ENCODE peak calls at places on chromosomes 12 and 14, in four cellular contexts. One of them, this sample, is unnamed.

GRCh38 chr12:133206390-133206789 is 25.1 kb downstream of the ZNF268 start:
- DNase-seq in DMS153: no peak
- DNase-seq in GM03348: no peak
- DNase-seq in nephron progenitor cell: no peak
- DNase-seq in this sample: no peak

GRCh38 chr12:4918950-4919660 is 9.4 kb downstream of the KCNA1 start:
- DNase-seq in DMS153: no peak
- DNase-seq in GM03348: no peak
- DNase-seq in nephron progenitor cell: no peak
- DNase-seq in this sample: no peak

GRCh38 chr14:59103396-59103795 is 85.1 kb upstream of the DAAM1 start:
- DNase-seq in DMS153: no peak
- DNase-seq in GM03348: peak
- DNase-seq in nephron progenitor cell: no peak
- DNase-seq in this sample: no peak

GRCh38 chr14:22418631-22419030 is 170.4 kb downstream of the DAD1 start:
- DNase-seq in DMS153: no peak
- DNase-seq in GM03348: no peak
- DNase-seq in nephron progenitor cell: no peak
- DNase-seq in this sample: no peak

GRCh38 chr12:50927356-50927755 is 25.0 kb upstream of the HIGD1C start:
- DNase-seq in DMS153: no peak
- DNase-seq in GM03348: no peak
- DNase-seq in nephron progenitor cell: no peak
- DNase-seq in this sample: no peak

GRCh38 chr14:100914597-100915021 is 11.1 kb upstream of the RTL1 start:
- DNase-seq in DMS153: no peak
- DNase-seq in GM03348: no peak
- DNase-seq in nephron progenitor cell: no peak
- DNase-seq in this sample: no peak

GRCh38 chr12:52278931-52279682 is 4.7 kb downstream of the KRT86 start:
- DNase-seq in DMS153: peak
- DNase-seq in GM03348: peak
- DNase-seq in nephron progenitor cell: peak
- DNase-seq in this sample: no peak

GRCh38 chr12:46455648-46456352 is 83.2 kb upstream of the SLC38A2 start:
- DNase-seq in DMS153: no peak
- DNase-seq in GM03348: no peak
- DNase-seq in nephron progenitor cell: no peak
- DNase-seq in this sample: no peak

GRCh38 chr12:78571953-78572352 is 292.6 kb upstream of the SYT1 start:
- DNase-seq in DMS153: no peak
- DNase-seq in GM03348: no peak
- DNase-seq in nephron progenitor cell: no peak
- DNase-seq in this sample: no peak

GRCh38 chr14:96762650-96763049 is 34.5 kb upstream of the VRK1 start:
- DNase-seq in DMS153: peak
- DNase-seq in GM03348: peak
- DNase-seq in nephron progenitor cell: peak
- DNase-seq in this sample: no peak

This sample was measured in stromal cell of bone marrow.